ENCODE peak calls at places on chromosomes 5 and 9, in four cellular contexts. K is HCT116, L is PC-3, P is GM23248. F is an unnamed sample. For H3K9me2, the result is how much of the 10 kb centered on the place peaks cover.

GRCh38 chr5:180782748-180783147 is 19.9 kb downstream of the MGAT1 start:
- DNase-seq in P (no peak), K (no peak), L (no peak), F (no peak)

GRCh38 chr9:34990908-34991832 is 1.6 kb downstream of the DNAJB5 start:
- DNase-seq in L (no peak), P (peak), K (no peak), F (peak)

GRCh38 chr5:136963521-136963920 is 535.6 kb downstream of the SPOCK1 start:
- DNase-seq in L (peak), P (no peak), K (no peak), F (no peak)

GRCh38 chr9:136762221-136762691 is 2.1 kb downstream of the LCN15 start:
- DNase-seq in P (no peak), K (no peak), L (no peak), F (no peak)

GRCh38 chr5:6302684-6303083 is 75.7 kb downstream of the MED10 start:
- DNase-seq in L (peak), K (no peak), P (peak), F (peak)

GRCh38 chr5:99063737-99064136 is 134.9 kb upstream of the CHD1 start:
- DNase-seq in K (no peak), L (no peak), P (peak), F (no peak)

GRCh38 chr5:35372482-35372881 is 142.2 kb upstream of the PRLR start:
- DNase-seq in K (no peak), L (no peak), P (no peak), F (no peak)

GRCh38 chr5:138544171-138545134 is 1.4 kb upstream of the ETF1 start:
- DNase-seq in P (peak), K (no peak), L (peak), F (peak)

GRCh38 chr9:72365525-72366256 is 683 bp upstream of the ZFAND5 start:
- DNase-seq in P (peak), L (peak), K (no peak), F (peak)

GRCh38 chr5:78271766-78272165 is 22.7 kb downstream of the AP3B1 start:
- DNase-seq in L (no peak), K (no peak), P (no peak), F (no peak)

GRCh38 chr9:69149321-69149807 is 24.7 kb upstream of the TJP2 start:
- DNase-seq in K (no peak), P (peak), L (no peak), F (no peak)

GRCh38 chr5:52132053-52132452 is 655.7 kb upstream of the ITGA1 start:
- DNase-seq in P (no peak), K (no peak), L (no peak), F (no peak)

GRCh38 chr5:120297621-120298020 is 166.5 kb upstream of the PRR16 start:
- DNase-seq in K (no peak), L (no peak), P (peak), F (no peak)

GRCh38 chr5:39055760-39056393 is 18.3 kb downstream of the RICTOR start:
- DNase-seq in K (no peak), P (no peak), L (peak), F (no peak)

GRCh38 chr5:76953551-76954382 is 922 bp downstream of the CRHBP start:
- DNase-seq in L (no peak), P (peak), K (no peak), F (no peak)

GRCh38 chr5:154088801-154089200 is 50.0 kb downstream of the MFAP3 start:
- DNase-seq in K (no peak), L (no peak), P (no peak), F (no peak)

GRCh38 chr5:163888366-163888765 is 382.9 kb downstream of the MAT2B start:
- DNase-seq in L (no peak), K (no peak), P (no peak), F (no peak)

GRCh38 chr9:70835323-70835722 is 286.1 kb downstream of the TRPM3 start:
- DNase-seq in L (no peak), K (no peak), P (peak), F (no peak)

GRCh38 chr9:107190031-107190935 is 92.8 kb upstream of the RAD23B start:
- DNase-seq in L (peak), P (peak), K (no peak), F (no peak)

GRCh38 chr5:14414615-14415515 is 166.7 kb upstream of the OTULINL start:
- DNase-seq in K (no peak), P (no peak), L (no peak), F (no peak)

GRCh38 chr5:73564018-73564417 is 1.4 kb downstream of the ANKRA2 start:
- DNase-seq in P (peak), K (no peak), L (no peak), F (no peak)

GRCh38 chr5:149271717-149272558 is at the start of gene AFAP1L1:
- DNase-seq in K (peak), P (peak), L (peak), F (no peak)

GRCh38 chr9:14627513-14627912 is 65.7 kb downstream of the ZDHHC21 start:
- DNase-seq in L (no peak), K (no peak), P (no peak), F (no peak)

GRCh38 chr5:90504743-90505142 is 24.6 kb downstream of the LYSMD3 start:
- DNase-seq in P (no peak), K (no peak), L (peak), F (no peak)

GRCh38 chr9:90342607-90343006 is 300.0 kb downstream of the DIRAS2 start:
- DNase-seq in L (no peak), K (no peak), P (no peak), F (no peak)

GRCh38 chr5:87733918-87734317 is 321.2 kb upstream of the CCNH start:
- DNase-seq in P (no peak), K (no peak), L (no peak), F (no peak)

GRCh38 chr9:95383198-95383673 is 65.7 kb upstream of the FANCC start:
- DNase-seq in L (peak), P (peak), K (peak), F (no peak)

DNA sequence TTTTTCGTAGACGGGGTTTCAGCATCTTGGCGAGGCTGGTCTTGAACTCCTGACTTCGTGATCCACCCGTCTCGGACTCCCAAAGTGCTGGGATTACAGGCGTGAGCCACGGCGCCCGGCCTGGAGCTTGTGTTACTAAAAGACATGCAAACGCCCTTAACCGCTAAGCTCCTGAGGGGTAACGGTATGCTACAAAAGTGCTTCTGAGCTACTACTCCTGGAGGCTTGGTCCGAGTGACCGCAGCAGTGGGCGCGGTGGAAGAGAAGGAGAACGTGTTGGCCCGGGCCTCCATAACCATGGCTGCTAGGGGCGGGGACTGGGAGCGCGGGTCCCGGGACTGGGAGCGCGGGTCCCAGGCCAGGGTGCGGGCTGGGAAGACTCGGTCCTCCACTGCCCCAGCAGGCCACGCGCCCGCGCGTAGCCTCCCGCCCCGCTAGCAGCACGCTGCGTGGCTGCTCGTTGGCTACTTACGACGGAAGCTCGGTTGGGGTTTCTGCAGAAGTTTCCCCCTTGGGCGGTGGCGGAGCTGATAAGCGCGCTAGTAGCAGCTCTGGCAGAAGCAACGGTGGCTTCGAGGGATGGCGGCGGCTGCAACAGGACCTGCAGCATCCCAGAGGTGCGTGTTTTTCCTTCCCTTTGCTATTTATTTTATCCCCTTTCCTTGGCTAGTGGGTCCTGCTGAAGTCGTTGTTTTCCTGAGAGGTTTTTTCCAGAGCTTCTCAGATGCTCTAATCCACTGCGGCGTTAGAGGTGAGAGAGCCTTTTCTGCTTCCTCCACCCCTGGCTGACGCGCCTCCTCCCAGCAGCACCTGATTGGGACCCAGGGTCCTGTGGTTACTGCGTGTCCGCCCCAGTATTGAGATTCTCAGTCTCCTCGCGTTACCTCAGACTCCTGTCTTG is 69.3 kb upstream of the CCDC180 start:
- DNase-seq in K (peak), P (peak), L (peak), F (peak)
- H3K4me3 ChIP-seq in K (peak), P (peak), L (peak), F (peak)

GRCh38 chr9:134736791-134737489 is 95.3 kb downstream of the COL5A1 start:
- DNase-seq in L (no peak), K (no peak), P (no peak), F (no peak)
- H3K9ac ChIP-seq in L (no peak), K (no peak), P (no peak), F (no peak)

GRCh38 chr9:82894961-82895902 is 167.7 kb downstream of the RASEF start:
- DNase-seq in P (no peak), L (no peak), K (no peak), F (no peak)
- H3K9me2 ChIP-seq in P (under half), L (under half), K (under half), F (under half)

DNA sequence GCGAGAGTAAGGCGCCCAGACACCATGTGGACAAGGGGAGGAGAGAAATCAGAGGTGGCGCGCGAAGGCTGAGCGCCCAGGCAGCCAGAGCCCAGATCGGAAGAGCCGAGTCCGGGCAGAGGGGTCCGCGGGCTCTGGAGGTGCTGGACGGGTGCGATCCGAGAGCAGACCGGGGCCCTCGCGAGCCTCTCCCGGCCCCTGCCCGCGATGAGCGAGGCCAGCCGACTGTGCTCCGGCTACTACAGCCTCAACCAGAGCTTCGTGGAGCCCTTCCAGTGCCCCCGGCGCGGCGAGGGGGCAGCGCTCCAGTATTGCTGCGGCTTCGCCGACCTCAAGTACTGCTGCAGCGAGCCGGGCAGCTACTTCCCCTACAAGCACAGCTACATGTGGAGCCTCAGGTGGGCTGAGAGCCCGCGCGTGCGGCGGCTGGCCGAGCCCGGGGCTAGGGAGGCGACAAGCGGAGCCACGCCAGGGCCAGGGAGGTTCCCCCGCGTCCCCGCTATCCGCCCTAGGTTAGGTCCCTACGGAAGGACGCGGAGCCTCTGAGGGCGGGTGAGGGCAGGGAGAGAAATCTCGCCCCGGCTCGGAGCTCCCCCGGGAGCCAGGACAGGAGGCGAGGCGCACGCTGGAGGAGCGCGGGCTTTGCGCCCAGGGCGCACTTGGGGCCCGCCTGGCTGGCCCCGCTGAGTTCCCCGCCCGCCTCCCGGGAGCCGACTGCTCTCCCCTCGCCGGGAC is at the start of gene SHISAL2B:
- DNase-seq in L (no peak), P (peak), K (no peak), F (no peak)
- H3K4me3 ChIP-seq in L (peak), P (peak), K (no peak), F (no peak)

GRCh38 chr5:18091758-18092157 is 457.5 kb downstream of the TAF11L14 start:
- DNase-seq in P (no peak), K (no peak), L (peak), F (no peak)
- H3K9ac ChIP-seq in P (no peak), K (no peak), L (no peak), F (no peak)

F was measured in Karpas-422.